ENCODE peak calls at places on chromosomes 6 and 20, in four cellular contexts. H, G, M and K are unnamed samples.
A peak's percentile ranks its signal among the peaks of the same experiment; 100 is the strongest.

GRCh38 chr6:27873101-27874030 is 38.8 kb downstream of the OR2B2 start:
- DNase-seq in H (peak; percentile 68), G (peak; percentile 90), M (no peak), K (no peak)

GRCh38 chr6:142926494-142927273 is 18.3 kb downstream of the HIVEP2 start:
- DNase-seq in G (no peak), H (peak; percentile 86), M (peak; percentile 93), K (peak; percentile 18)

GRCh38 chr6:169833258-169833794 is 81.9 kb downstream of the ERMARD start:
- DNase-seq in H (no peak), M (no peak), G (no peak), K (no peak)

GRCh38 chr6:70651326-70651905 is 16.3 kb upstream of the SMAP1 start:
- DNase-seq in G (no peak), H (no peak), M (no peak), K (no peak)

GRCh38 chr6:13229205-13230085 is 98.9 kb downstream of the TBC1D7 start:
- DNase-seq in M (peak; percentile 49), H (no peak), G (peak; percentile 88), K (peak; percentile 47)

GRCh38 chr6:148884461-148884860 is 137.6 kb downstream of the UST start:
- DNase-seq in H (no peak), G (no peak), M (no peak), K (no peak)

GRCh38 chr6:87350516-87350915 is 5.9 kb downstream of the C6orf163 start:
- DNase-seq in H (no peak), M (no peak), G (no peak), K (no peak)

GRCh38 chr6:30915591-30915946 is 1.5 kb downstream of the VARS2 start:
- DNase-seq in G (no peak), M (peak; percentile 76), H (peak; percentile 74), K (peak; percentile 82)

GRCh38 chr6:80608881-80609280 is 502.4 kb downstream of the BCKDHB start:
- DNase-seq in H (no peak), M (no peak), G (no peak), K (no peak)

GRCh38 chr20:31537116-31537858 is 23.0 kb downstream of the HM13 start:
- DNase-seq in M (no peak), G (no peak), H (no peak), K (no peak)
- TF ChIP-seq NFIC in M (no peak), G (no peak), H (no peak), K (no peak)

GRCh38 chr6:110042670-110043296 is 64.7 kb downstream of the GPR6 start:
- DNase-seq in G (no peak), M (no peak), H (no peak), K (no peak)
- TF ChIP-seq NFIC in G (no peak), M (no peak), H (no peak), K (no peak)

DNA sequence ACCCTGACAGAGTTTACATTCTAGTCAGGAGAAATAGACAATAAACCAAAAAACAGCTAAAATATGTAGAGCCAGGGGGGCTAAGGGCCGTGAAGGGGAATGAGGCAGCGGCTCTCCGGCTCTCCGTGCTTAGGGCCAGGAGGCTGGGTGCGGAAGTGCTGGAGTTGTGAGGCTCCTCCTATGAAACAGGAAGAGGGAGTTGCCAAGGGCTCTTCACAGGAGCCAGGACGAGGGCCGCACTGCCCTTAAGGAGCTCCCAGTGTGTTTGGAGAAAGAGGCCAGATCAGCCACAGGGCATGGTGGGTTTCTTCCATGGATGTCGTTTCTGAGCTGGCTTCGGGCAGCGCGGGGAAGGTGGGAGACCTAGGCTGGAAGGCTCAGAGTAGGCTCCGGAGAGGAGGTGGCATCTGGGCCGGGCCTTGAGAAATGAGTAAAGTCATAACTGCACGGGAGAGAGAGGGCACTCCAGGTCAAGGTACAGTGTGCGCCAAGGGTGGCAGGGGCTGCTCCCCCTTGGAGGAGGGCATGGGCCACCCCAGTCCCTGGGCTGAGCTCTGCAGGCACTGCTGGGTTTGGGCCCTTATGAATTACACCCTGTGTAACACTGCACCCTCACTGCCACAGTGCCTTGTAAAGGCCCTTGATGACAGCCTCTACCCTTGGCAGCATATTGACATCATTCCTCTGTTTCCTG is 20.8 kb upstream of the MLN start:
- DNase-seq in H (no peak), M (no peak), G (no peak), K (peak; percentile 35)
- TF ChIP-seq NFIC in H (no peak), M (no peak), G (no peak), K (no peak)

GRCh38 chr6:105892577-105893262 is 193.4 kb upstream of the PRDM1 start:
- DNase-seq in M (peak; percentile 38), H (no peak), G (peak; percentile 74), K (peak; percentile 20)
- TF ChIP-seq NFIC in M (no peak), H (no peak), G (peak; percentile 58), K (no peak)

DNA sequence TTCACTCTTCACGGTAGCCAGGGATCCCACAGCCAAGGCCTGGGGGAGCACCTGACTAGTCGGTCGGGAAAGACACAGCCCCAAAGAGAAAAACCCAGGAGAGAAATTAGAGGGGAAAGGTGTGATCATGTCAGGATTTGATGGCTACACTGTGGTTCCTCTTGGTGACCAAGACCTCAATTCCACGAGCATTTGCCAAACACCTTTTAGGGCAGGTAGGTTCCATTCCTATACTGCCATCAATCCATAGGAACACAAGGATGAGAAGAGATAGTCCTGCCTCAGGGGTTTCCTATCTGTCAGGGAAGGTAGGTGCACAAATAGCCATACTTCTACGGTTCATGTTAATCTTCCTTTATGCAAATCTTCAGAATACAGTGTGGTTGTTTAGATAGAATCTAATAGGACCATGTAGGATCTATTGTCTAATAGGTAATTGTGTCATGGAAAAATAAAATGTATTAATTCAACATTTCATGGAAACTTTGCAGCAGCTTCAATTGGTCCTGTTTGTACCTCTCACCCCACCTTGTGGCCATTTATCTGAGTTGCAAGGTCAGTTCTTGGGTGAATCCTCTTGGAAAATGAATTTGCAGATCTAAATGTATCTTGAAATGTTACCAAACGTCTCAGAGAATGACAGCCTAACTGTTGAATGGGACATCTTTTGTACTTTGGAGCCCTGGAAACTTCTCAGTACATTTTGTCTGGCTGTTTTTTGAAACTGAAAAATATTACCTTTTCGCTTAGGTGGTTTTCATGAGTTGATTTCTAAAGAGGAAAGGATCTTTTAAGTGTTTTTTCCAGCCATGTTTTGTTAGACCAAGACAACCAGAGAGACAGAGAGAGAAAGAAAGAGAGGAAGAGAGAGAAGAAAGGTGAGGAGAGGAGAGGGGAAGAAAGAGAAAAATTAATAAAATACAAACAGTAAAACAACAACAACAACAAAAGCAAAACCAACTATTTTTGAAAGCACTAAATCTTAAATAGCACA is 33.7 kb upstream of the IYD start:
- DNase-seq in M (peak; percentile 52), G (no peak), H (peak; percentile 41), K (peak; percentile 69)
- TF ChIP-seq NFIC in M (no peak), G (no peak), H (no peak), K (no peak)

GRCh38 chr6:150633466-150633795 is 33.7 kb downstream of the PLEKHG1 start:
- DNase-seq in G (no peak), H (no peak), M (no peak), K (no peak)
- TF ChIP-seq NFIC in G (no peak), H (no peak), M (no peak), K (no peak)

DNA sequence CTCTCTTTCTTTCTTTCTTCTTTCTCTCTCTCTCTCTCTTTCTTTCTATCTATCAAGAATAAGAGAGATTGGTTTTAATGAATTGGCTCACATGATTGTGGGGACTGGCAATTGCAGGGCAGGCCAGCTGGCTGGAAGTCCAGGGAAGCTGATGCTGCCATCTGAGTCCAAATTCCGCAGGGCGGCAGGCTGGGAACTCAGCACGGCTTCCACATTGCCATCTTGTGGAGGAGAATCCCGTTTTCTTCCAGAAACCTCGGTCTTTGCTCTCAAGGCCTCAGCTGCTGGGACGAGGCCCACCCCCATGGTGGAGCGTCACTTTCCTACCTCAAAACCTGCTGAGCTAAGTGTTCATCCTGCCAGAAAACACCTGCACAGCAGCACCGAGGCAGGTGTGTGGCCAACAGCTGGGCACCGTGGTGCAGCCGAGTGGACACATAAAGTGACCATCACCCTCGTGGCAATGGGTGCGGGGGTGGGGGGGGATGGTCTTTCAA is 58.8 kb upstream of the SLCO4A1 start:
- DNase-seq in G (no peak), H (no peak), M (no peak), K (peak; percentile 18)
- TF ChIP-seq NFIC in G (no peak), H (no peak), M (no peak), K (no peak)

GRCh38 chr20:13302647-13303425 is 81.8 kb downstream of the ISM1 start:
- DNase-seq in G (no peak), H (peak; percentile 61), M (peak; percentile 49), K (peak; percentile 16)
- TF ChIP-seq NFIC in G (no peak), H (no peak), M (no peak), K (no peak)

GRCh38 chr6:106609699-106610098 is 19.6 kb downstream of the RTN4IP1 start:
- DNase-seq in M (peak; percentile 52), H (peak; percentile 39), G (no peak), K (peak; percentile 32)
- TF ChIP-seq NFIC in M (no peak), H (no peak), G (no peak), K (no peak)

GRCh38 chr20:33124994-33125393 is 43.0 kb upstream of the BPIFA2 start:
- DNase-seq in G (no peak), M (no peak), H (no peak), K (no peak)

GRCh38 chr20:33124261-33124660 is 43.7 kb upstream of the BPIFA2 start:
- DNase-seq in M (no peak), G (no peak), H (no peak), K (no peak)

GRCh38 chr20:33127422-33128097 is 40.4 kb upstream of the BPIFA2 start:
- DNase-seq in M (peak; percentile 79), G (no peak), H (no peak), K (no peak)

GRCh38 chr20:33130553-33130952 is 37.4 kb upstream of the BPIFA2 start:
- DNase-seq in H (no peak), M (no peak), G (no peak), K (no peak)

DNA sequence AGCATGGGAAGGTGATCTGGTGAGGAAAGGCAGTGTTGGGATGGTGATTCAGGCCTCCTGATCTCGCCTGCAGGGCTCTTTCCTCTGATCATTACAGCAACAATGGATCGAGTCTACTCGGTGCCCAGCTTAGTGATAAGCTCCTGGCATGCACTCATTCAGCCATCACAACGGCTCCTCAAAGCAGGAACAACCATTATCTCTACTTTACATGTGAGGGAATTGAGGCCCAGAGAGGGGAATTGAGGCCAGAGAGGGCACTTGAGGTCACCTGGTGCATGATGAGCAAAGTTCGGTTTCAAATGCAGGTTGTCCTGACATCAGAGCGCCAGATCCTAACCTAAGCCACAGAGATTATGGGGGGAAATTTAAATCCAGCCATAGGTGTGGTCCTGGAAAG is 42.0 kb upstream of the BPIFA2 start:
- DNase-seq in G (no peak), M (peak; percentile 45), H (no peak), K (no peak)
- TF ChIP-seq NFIC in G (no peak), M (no peak), H (no peak), K (no peak)